ENCODE peak calls at places on chromosomes 12 and 14, in seven cellular contexts. Z, F, W, L, P, K and G are unnamed samples.

GRCh38 chr14:92382677-92383076 is 59.7 kb downstream of the SLC24A4 start:
- DNase-seq in Z (no peak), F (no peak), W (no peak), L (no peak), P (no peak), K (no peak), G (no peak)

GRCh38 chr12:14833952-14834351 is 9.4 kb downstream of the ART4 start:
- DNase-seq in Z (no peak), F (no peak), W (no peak), L (no peak), P (no peak), K (no peak), G (no peak)

GRCh38 chr12:111389635-111390034 is 16.1 kb upstream of the SH2B3 start:
- DNase-seq in Z (no peak), F (no peak), W (no peak), L (no peak), P (no peak), K (no peak), G (no peak)

GRCh38 chr12:117331691-117332090 is 29.7 kb downstream of the NOS1 start:
- DNase-seq in Z (no peak), F (no peak), W (no peak), L (peak; percentile 9), P (no peak), K (no peak), G (no peak)

GRCh38 chr12:117724545-117724944 is 244.2 kb downstream of the KSR2 start:
- DNase-seq in Z (no peak), F (no peak), W (no peak), L (peak; percentile 2), P (no peak), K (no peak), G (no peak)

GRCh38 chr12:27754795-27755194 is 25.2 kb upstream of the KLHL42 start:
- DNase-seq in Z (no peak), F (no peak), W (no peak), L (no peak), P (no peak), K (no peak), G (no peak)

GRCh38 chr12:53340398-53340797 is 4.2 kb upstream of the SP7 start:
- DNase-seq in Z (no peak), F (no peak), W (no peak), L (peak; percentile 44), P (no peak), K (no peak), G (peak; percentile 26)

GRCh38 chr12:80456513-80456912 is 12.5 kb downstream of the PTPRQ start:
- DNase-seq in Z (no peak), F (no peak), W (no peak), L (no peak), P (no peak), K (no peak), G (no peak)

GRCh38 chr12:58596381-58596780 is 323.9 kb downstream of the LRIG3 start:
- DNase-seq in Z (no peak), F (no peak), W (no peak), L (no peak), P (no peak), K (no peak), G (no peak)

GRCh38 chr14:98819132-98819866 is 452.7 kb downstream of the BCL11B start:
- DNase-seq in Z (no peak), F (no peak), W (no peak), L (no peak), P (no peak), K (no peak), G (no peak)

GRCh38 chr14:64795211-64795610 is 84.5 kb downstream of the SPTB start:
- DNase-seq in Z (no peak), F (no peak), W (no peak), L (no peak), P (no peak), K (no peak), G (no peak)

GRCh38 chr12:359091-359490 is 30.0 kb downstream of the KDM5A start:
- DNase-seq in Z (no peak), F (no peak), W (no peak), L (no peak), P (no peak), K (no peak), G (no peak)

GRCh38 chr12:128245106-128245505 is 21.9 kb upstream of the TMEM132C start:
- DNase-seq in Z (no peak), F (no peak), W (no peak), L (no peak), P (no peak), K (no peak), G (no peak)

GRCh38 chr12:47024463-47024862 is 55.0 kb upstream of the PCED1B start:
- DNase-seq in Z (no peak), F (no peak), W (no peak), L (no peak), P (no peak), K (no peak), G (no peak)

GRCh38 chr12:10140001-10140400 is 10.0 kb upstream of the CLEC7A start:
- DNase-seq in Z (peak; percentile 31), F (peak; percentile 87), W (peak; percentile 11), L (peak; percentile 44), P (no peak), K (peak; percentile 4), G (no peak)

GRCh38 chr12:26937443-26937862 is 328 bp downstream of the INTS13 start:
- DNase-seq in Z (no peak), F (no peak), W (no peak), L (no peak), P (no peak), K (no peak), G (no peak)

GRCh38 chr12:63897931-63898330 is 53.4 kb downstream of the SRGAP1 start:
- DNase-seq in Z (no peak), F (peak; percentile 70), W (no peak), L (peak; percentile 9), P (no peak), K (no peak), G (no peak)

GRCh38 chr12:99067171-99067785 is 422.2 kb downstream of the APAF1 start:
- DNase-seq in Z (no peak), F (no peak), W (no peak), L (no peak), P (no peak), K (no peak), G (no peak)

GRCh38 chr12:70920891-70921290 is 353 bp upstream of the PTPRR start:
- DNase-seq in Z (no peak), F (no peak), W (no peak), L (no peak), P (no peak), K (no peak), G (no peak)

GRCh38 chr14:88269816-88270416 is 53.2 kb downstream of the KCNK10 start:
- DNase-seq in Z (no peak), F (no peak), W (no peak), L (no peak), P (no peak), K (no peak), G (no peak)